ENCODE peak calls at places on chromosomes 3 and 15, in four cellular contexts. F is PC-3, K is right lobe of liver, T is hepatocyte. W is an unnamed sample.
A peak's percentile ranks its signal among the peaks of the same experiment; 100 is the strongest.

GRCh38 chr3:30632065-30632464 is 25.7 kb downstream of the TGFBR2 start:
- DNase-seq in K (no peak), F (peak; percentile 32), T (no peak), W (peak; percentile 59)

GRCh38 chr3:14455571-14456317 is 53.3 kb downstream of the SLC6A6 start:
- DNase-seq in T (no peak), F (no peak), K (no peak), W (no peak)

GRCh38 chr3:14805946-14806537 is 12.7 kb upstream of the FGD5 start:
- DNase-seq in T (no peak), F (no peak), K (no peak), W (no peak)

GRCh38 chr3:60169755-60170154 is 1081.5 kb downstream of the FHIT start:
- DNase-seq in K (no peak), T (no peak), F (no peak), W (no peak)

GRCh38 chr3:117874904-117875874 is 1159.5 kb downstream of the IGSF11 start:
- DNase-seq in F (no peak), K (no peak), T (no peak), W (no peak)

GRCh38 chr3:52055537-52056351 is 627 bp downstream of the DUSP7 start:
- DNase-seq in K (peak; percentile 63), T (peak; percentile 82), F (peak; percentile 51), W (peak; percentile 71)

GRCh38 chr3:101036213-101036618 is 43.0 kb upstream of the ABI3BP start:
- DNase-seq in F (peak; percentile 99), T (peak; percentile 69), K (no peak), W (peak; percentile 90)

GRCh38 chr3:72310028-72310987 is 525.4 kb upstream of the PROK2 start:
- DNase-seq in F (peak; percentile 31), T (peak; percentile 37), K (peak; percentile 58), W (peak; percentile 73)

GRCh38 chr3:195240171-195240701 is 30.7 kb downstream of the XXYLT1 start:
- DNase-seq in F (no peak), K (peak; percentile 54), T (no peak), W (no peak)

GRCh38 chr15:91496754-91497691 is 356.5 kb upstream of the SLCO3A1 start:
- DNase-seq in F (peak; percentile 26), K (peak; percentile 90), T (no peak), W (no peak)

GRCh38 chr15:72068826-72069225 is 49.1 kb downstream of the MYO9A start:
- DNase-seq in T (no peak), F (no peak), K (no peak), W (no peak)

GRCh38 chr3:55750525-55750924 is 263.4 kb upstream of the WNT5A start:
- DNase-seq in F (peak; percentile 97), T (no peak), K (no peak), W (peak; percentile 93)

GRCh38 chr3:14324224-14324944 is 78.0 kb upstream of the SLC6A6 start:
- DNase-seq in T (no peak), K (no peak), F (peak; percentile 82), W (peak; percentile 26)

GRCh38 chr3:129651316-129652202 is 45.1 kb upstream of the PLXND1 start:
- DNase-seq in K (no peak), F (peak; percentile 92), T (no peak), W (peak; percentile 75)

GRCh38 chr3:43436507-43437140 is 150.3 kb downstream of the SNRK start:
- DNase-seq in K (no peak), F (no peak), T (no peak), W (no peak)
- H3K9me3 ChIP-seq in K (no peaks in the 10 kb centered on the region), F (no peaks in the 10 kb centered on the region), T (no peaks in the 10 kb centered on the region), W (no peaks in the 10 kb centered on the region)

DNA sequence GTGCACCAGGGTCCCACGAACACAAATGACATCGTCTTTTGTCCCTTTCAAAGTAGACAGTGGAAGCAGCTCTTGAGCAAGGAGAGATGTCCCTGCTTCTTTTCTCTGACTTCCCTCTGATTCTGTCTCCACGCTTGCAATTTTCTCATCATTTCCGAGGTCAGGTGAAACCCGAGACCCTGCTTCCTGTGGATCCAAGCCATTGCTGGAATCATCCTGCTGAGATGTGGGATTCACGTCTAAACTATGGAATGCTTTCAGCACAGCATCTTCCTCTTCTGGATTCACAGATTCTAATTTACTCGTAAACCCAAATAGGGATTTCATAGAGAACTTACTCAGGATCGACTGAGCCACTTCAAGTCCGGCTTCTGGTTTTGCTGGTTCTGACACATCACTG is 127.1 kb downstream of the FMN1 start:
- DNase-seq in K (no peak), F (peak; percentile 69), T (no peak), W (peak; percentile 58)
- H3K4me3 ChIP-seq in K (no peak overlapping the region), F (peak overlapping the region; percentile 43), T (no peak overlapping the region), W (peak overlapping the region; percentile 76)

GRCh38 chr15:86799226-86799625 is 719.6 kb downstream of the AGBL1 start:
- DNase-seq in K (no peak), T (no peak), F (no peak), W (no peak)

GRCh38 chr15:86802244-86802643 is 722.6 kb downstream of the AGBL1 start:
- DNase-seq in K (no peak), T (no peak), F (no peak), W (no peak)

DNA sequence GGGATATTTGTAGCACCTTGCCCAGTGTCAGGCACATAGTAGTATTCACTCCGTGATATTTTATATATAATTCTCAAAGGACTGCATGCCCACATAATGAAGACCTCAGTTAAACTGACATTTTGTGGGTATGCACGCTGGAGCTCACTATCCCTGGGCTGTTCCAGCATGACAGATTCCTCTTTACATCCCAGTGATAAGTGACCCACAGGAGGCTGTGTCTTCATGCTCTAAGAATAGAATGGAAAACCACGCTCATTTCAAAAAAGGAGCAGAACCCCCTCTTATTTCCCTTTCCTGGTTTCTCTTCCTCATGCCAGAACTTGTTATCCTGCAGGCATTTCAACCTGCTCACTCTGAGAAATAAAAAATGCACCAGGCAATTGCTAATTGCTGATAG is 717.5 kb downstream of the AGBL1 start:
- DNase-seq in T (no peak), K (no peak), F (no peak), W (no peak)
- H3K9me3 ChIP-seq in T (no peaks in the 10 kb centered on the region), K (no peaks in the 10 kb centered on the region), F (no peaks in the 10 kb centered on the region), W (no peaks in the 10 kb centered on the region)

GRCh38 chr15:74692327-74692726 is 3.5 kb downstream of the EDC3 start:
- DNase-seq in F (no peak), K (no peak), T (no peak), W (no peak)

GRCh38 chr15:74695597-74696397 is at the start of gene EDC3:
- DNase-seq in T (peak; percentile 93), K (peak; percentile 91), F (peak; percentile 85), W (peak; percentile 97)

GRCh38 chr15:74696398-74696729 is 540 bp upstream of the EDC3 start:
- DNase-seq in K (no peak), F (no peak), T (no peak), W (no peak)

GRCh38 chr15:74696808-74697207 is 984 bp upstream of the EDC3 start:
- DNase-seq in F (no peak), T (no peak), K (no peak), W (no peak)
- H3K4me3 ChIP-seq in F (peak overlapping the region; percentile 93), T (peak overlapping the region; percentile 91), K (no peak overlapping the region), W (peak overlapping the region; percentile 95)

DNA sequence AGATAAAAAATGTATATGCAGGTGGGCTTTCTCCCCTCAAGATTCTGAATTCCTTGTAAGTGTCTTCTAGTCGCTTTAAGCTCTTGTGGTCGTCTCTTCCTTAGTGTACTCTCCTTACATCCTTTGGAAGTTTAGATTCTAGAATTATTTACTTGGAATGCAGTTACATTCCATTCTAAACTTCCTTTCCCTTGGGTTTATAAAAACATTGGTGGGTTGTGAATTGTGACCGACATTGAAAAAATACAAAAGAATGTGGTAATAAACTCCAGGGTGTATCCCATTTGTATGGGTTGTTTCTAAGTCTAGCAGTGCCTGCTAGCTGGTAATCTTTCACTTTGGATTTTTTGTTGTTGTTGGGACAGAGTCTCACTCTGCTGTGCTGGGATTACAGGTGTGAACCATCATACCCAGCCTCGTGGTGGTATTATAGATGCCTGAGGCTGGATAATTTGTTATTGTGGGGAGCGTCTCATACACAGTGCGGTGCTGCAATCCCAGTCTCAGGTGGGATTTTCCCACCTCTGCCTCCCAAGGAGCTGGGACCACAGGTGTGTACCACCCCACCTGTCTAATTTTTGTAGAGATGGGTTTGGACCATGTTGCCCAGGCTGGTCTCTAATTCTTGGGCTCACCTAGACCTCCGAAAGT is 9.1 kb downstream of the CHD2 start:
- DNase-seq in K (no peak), F (no peak), T (no peak), W (peak; percentile 63)
- H3K9me3 ChIP-seq in K (no peaks in the 10 kb centered on the region), F (no peaks in the 10 kb centered on the region), T (no peaks in the 10 kb centered on the region), W (no peaks in the 10 kb centered on the region)

GRCh38 chr15:75152382-75153079 is 49.2 kb upstream of the C15orf39 start:
- DNase-seq in F (no peak), K (no peak), T (no peak), W (no peak)
- H3K4me3 ChIP-seq in F (no peak overlapping the region), K (no peak overlapping the region), T (no peak overlapping the region), W (no peak overlapping the region)

DNA sequence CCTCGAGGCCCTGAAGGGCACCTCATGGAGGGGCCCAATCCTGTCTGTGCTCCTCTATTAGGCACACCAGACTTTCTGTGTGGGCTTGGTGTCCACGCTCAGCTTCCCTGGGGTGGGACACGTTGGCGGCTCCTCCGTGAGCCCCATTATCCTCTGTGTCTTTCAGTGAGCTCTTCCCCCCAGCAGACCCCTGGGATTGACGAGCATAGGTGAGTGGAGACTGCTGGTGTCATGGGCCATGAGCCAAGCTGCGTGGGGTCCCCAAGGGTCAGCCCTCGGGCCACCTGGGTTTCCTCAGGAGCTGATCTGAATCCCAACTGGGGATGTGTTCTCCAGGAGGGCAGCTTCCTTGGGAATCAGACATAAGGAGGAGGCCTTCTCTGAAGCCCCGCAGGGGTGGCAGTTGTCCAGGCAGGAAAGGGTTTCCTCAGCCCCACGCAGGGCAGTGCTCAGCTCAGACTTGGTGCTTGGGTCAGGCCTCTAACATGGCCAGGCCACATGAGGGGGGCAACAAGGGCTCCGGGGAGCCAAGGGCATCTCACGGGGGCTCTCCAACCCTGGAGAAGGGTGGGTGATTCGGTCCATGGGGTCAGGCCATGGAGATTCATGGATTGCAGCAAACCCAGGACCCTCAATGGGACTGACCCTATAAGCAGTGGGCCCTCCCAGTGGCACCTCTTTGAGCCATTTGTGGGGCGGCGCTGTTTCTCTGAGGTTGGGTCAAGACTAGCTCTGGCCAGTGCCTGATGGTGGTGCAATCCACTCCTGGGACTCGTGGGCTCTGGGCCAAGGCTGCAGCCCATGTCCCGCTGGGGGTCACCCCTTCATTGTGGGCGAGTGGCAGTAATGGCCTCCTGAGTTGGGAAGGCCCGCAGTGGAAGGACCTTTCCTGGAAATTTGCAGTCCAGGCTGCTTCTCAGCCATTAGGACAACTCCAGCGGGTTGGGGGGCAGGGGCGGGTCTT is 222.5 kb downstream of the SNRPN start:
- DNase-seq in T (peak; percentile 2), F (no peak), K (no peak), W (no peak)
- H3K9me3 ChIP-seq in T (peaks cover 3% of the 10 kb centered on the region), F (peaks cover 5% of the 10 kb centered on the region), K (no peaks in the 10 kb centered on the region), W (peaks cover 15% of the 10 kb centered on the region)

DNA sequence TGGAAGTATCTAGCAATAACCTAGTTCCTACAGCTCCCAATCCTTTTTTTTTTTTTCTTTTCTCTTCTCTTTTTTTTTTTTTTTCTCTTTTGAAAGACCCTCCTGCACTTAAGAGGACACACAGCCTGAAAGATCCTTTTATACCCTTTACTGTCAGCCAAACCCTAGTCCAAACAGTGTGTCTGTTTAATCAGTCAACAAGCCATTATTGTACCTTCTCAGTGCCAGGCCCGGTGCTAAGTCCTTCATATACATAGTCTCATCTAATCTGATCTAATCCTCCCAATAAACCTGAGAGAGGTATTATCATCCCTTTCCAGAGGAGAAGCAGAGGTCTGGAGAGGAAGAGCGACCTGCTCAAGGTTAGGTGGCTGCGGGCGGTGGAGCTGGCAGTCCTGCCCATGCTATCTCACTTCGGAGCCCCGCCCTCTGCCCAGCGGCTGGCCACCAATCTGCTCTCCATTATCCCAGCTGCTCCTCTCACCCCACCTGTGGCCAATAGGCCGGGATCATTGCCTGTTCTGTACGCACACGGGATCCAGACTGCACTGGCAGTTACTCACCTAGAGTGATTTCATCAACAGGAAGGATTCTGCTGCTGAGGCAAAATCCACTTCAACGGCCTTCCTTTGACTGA is 100.8 kb downstream of the TLE3 start:
- DNase-seq in T (peak; percentile 76), F (peak; percentile 31), K (peak; percentile 63), W (no peak)
- H3K4me3 ChIP-seq in T (no peak overlapping the region), F (no peak overlapping the region), K (no peak overlapping the region), W (no peak overlapping the region)

W was measured in adipocyte.